ENCODE peak calls at places on chromosome 1, in four cellular contexts. G, X, T and L are unnamed samples.

GRCh38 chr1:86409416-86410021 is 13.4 kb upstream of the ODF2L start:
- DNase-seq in X (no peak), G (no peak), T (no peak), L (peak; percentile 60)

GRCh38 chr1:59730759-59731478 is 83.8 kb upstream of the HOOK1 start:
- DNase-seq in X (no peak), T (no peak), G (peak; percentile 85), L (peak; percentile 67)

GRCh38 chr1:88647749-88648415 is 36.2 kb upstream of the PKN2 start:
- DNase-seq in T (no peak), G (no peak), X (no peak), L (peak; percentile 64)

GRCh38 chr1:18836654-18837053 is 22.8 kb downstream of the TAS1R2 start:
- DNase-seq in T (no peak), G (no peak), X (no peak), L (no peak)

GRCh38 chr1:42142894-42143675 is 10.1 kb upstream of the GUCA2B start:
- DNase-seq in G (no peak), X (no peak), T (peak; percentile 14), L (peak; percentile 47)

GRCh38 chr1:195709821-195710220 is 898.4 kb downstream of the KCNT2 start:
- DNase-seq in T (no peak), X (no peak), G (no peak), L (no peak)

GRCh38 chr1:157170677-157171515 is 32.7 kb upstream of the ETV3 start:
- DNase-seq in X (peak; percentile 44), T (peak; percentile 91), G (no peak), L (peak; percentile 48)

GRCh38 chr1:26417111-26417510 is 6.5 kb downstream of the LIN28A start:
- DNase-seq in G (peak; percentile 60), T (peak; percentile 94), X (peak; percentile 88), L (peak; percentile 77)

GRCh38 chr1:63557365-63557987 is 34.2 kb downstream of the EFCAB7 start:
- DNase-seq in X (peak; percentile 9), G (no peak), T (peak; percentile 72), L (peak; percentile 69)

GRCh38 chr1:62882161-62882560 is 98.2 kb downstream of the ATG4C start:
- DNase-seq in T (no peak), X (no peak), G (no peak), L (peak; percentile 27)

GRCh38 chr1:202162418-202163280 is 2.2 kb upstream of the PTPN7 start:
- DNase-seq in T (no peak), G (no peak), X (no peak), L (no peak)

GRCh38 chr1:208270679-208271111 is 26.5 kb upstream of the PLXNA2 start:
- DNase-seq in G (no peak), X (no peak), T (no peak), L (peak; percentile 44)

GRCh38 chr1:169392406-169392805 is 24.4 kb downstream of the BLZF1 start:
- DNase-seq in T (no peak), X (no peak), G (no peak), L (no peak)

GRCh38 chr1:173043253-173043652 is 7.5 kb downstream of the TNFSF18 start:
- DNase-seq in X (no peak), G (no peak), T (no peak), L (no peak)

GRCh38 chr1:46152021-46152420 is 19.6 kb upstream of the PIK3R3 start:
- DNase-seq in G (no peak), X (no peak), T (no peak), L (no peak)

GRCh38 chr1:110059133-110059863 is 11.2 kb downstream of the ALX3 start:
- DNase-seq in X (no peak), T (no peak), G (no peak), L (no peak)

GRCh38 chr1:116852910-116853309 is 56.8 kb upstream of the PTGFRN start:
- DNase-seq in T (no peak), G (no peak), X (no peak), L (peak; percentile 42)

GRCh38 chr1:12376236-12377064 is 146.6 kb downstream of the VPS13D start:
- DNase-seq in X (no peak), G (no peak), T (no peak), L (no peak)

GRCh38 chr1:47940779-47941178 is 56.4 kb downstream of the TRABD2B start:
- DNase-seq in X (no peak), T (peak; percentile 14), G (no peak), L (no peak)

GRCh38 chr1:104488296-104489015 is 738.8 kb downstream of the AMY1C start:
- DNase-seq in X (no peak), T (no peak), G (no peak), L (no peak)

GRCh38 chr1:157566484-157567300 is 14.4 kb upstream of the FCRL5 start:
- DNase-seq in T (no peak), X (no peak), G (no peak), L (no peak)

GRCh38 chr1:186841599-186841998 is 12.8 kb downstream of the PLA2G4A start:
- DNase-seq in X (no peak), T (no peak), G (no peak), L (no peak)

GRCh38 chr1:40622936-40623629 is 42.4 kb downstream of the RIMS3 start:
- DNase-seq in G (no peak), T (peak; percentile 20), X (no peak), L (no peak)

GRCh38 chr1:10943991-10944730 is 68.3 kb upstream of the TARDBP start:
- DNase-seq in G (no peak), X (no peak), T (no peak), L (peak; percentile 80)

GRCh38 chr1:5938068-5938740 is 54.0 kb downstream of the NPHP4 start:
- DNase-seq in G (no peak), T (peak; percentile 31), X (no peak), L (peak; percentile 78)

GRCh38 chr1:175208773-175209492 is 16.4 kb upstream of the KIAA0040 start:
- DNase-seq in X (peak; percentile 44), G (no peak), T (no peak), L (peak; percentile 76)

GRCh38 chr1:116147114-116147510 is 35.9 kb downstream of the MAB21L3 start:
- DNase-seq in X (no peak), G (no peak), T (no peak), L (no peak)

GRCh38 chr1:89739013-89739843 is 81.6 kb upstream of the LRRC8D start:
- DNase-seq in G (no peak), X (no peak), T (no peak), L (no peak)

GRCh38 chr1:48675251-48675650 is 101.4 kb downstream of the BEND5 start:
- DNase-seq in X (no peak), G (no peak), T (no peak), L (no peak)

GRCh38 chr1:86416343-86416742 is 7.6 kb upstream of the CLCA2 start:
- DNase-seq in T (no peak), G (no peak), X (no peak), L (no peak)

GRCh38 chr1:63891211-63891610 is 117.4 kb downstream of the ROR1 start:
- DNase-seq in X (no peak), T (no peak), G (no peak), L (no peak)

GRCh38 chr1:78607944-78608343 is 12.3 kb upstream of the IFI44L start:
- DNase-seq in T (no peak), X (no peak), G (no peak), L (no peak)

GRCh38 chr1:37998913-37999433 is 6.3 kb downstream of the FHL3 start:
- DNase-seq in T (no peak), X (no peak), G (peak; percentile 51), L (no peak)
- H3K4me1 ChIP-seq in T (peaks cover 47% of the 10 kb centered on the region), X (peaks cover 33% of the 10 kb centered on the region), G (peaks cover 57% of the 10 kb centered on the region), L (peaks cover 38% of the 10 kb centered on the region)

GRCh38 chr1:152386940-152387339 is 27.1 kb downstream of the CRNN start:
- DNase-seq in X (no peak), T (no peak), G (no peak), L (no peak)
- H3K9me3 ChIP-seq in X (no peaks in the 10 kb centered on the region), T (peaks cover 59% of the 10 kb centered on the region), G (no peaks in the 10 kb centered on the region), L (no peaks in the 10 kb centered on the region)

DNA sequence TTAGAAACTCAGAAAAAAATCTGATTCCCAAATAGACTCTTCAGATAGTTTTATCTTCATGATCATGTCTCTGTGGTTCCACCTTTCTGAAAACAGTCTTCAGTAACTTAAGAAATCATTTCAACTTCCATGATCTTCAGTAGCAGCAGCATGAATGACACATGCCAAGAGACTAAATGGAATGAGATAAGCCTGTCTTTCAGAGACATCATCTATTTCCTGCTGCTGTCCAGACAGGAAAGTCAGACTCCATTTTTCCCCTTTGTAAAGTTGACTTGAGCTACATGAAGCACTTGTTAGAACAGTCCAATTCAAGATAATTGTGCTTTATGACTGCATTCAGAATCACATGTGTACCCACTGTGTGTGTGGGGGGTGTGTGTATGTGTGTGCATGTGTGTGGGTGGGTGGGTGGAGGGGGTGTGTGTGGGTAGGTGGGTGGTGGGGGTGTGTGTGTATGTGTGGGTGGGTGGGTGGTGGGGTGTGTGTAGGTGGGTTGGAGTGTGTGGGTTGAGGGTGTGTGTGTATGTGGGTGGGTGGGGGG is 58.8 kb downstream of the CLIC4 start:
- DNase-seq in T (no peak), G (no peak), X (no peak), L (no peak)
- H3K4me1 ChIP-seq in T (no peaks in the 10 kb centered on the region), G (no peaks in the 10 kb centered on the region), X (no peaks in the 10 kb centered on the region), L (no peaks in the 10 kb centered on the region)

DNA sequence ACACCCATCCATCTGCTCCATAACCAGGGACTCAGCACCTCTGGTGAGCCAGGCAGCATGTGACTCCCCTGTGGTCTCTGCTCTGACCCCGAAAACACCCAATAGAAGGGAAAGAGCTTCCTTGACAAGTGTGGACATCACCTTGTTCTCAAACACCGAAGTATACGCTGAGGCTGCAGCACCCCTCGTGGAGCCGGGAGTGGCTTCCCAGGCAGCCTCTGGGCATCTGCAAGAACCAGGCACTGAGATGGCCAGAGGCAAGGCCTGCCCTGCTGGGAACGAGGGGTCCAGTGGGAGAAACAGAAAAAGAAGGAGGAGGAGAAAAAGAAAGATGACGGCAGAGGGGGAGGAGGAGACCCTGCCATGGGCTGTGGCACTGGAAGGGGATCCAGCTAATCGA is 18.2 kb upstream of the AJAP1 start:
- DNase-seq in G (no peak), X (no peak), T (no peak), L (no peak)
- H3K9me3 ChIP-seq in G (no peaks in the 10 kb centered on the region), X (no peaks in the 10 kb centered on the region), T (no peaks in the 10 kb centered on the region), L (no peaks in the 10 kb centered on the region)

GRCh38 chr1:112674986-112675727 is 698 bp downstream of the MOV10 start:
- DNase-seq in G (peak; percentile 61), T (peak; percentile 83), X (peak; percentile 39), L (peak; percentile 74)

GRCh38 chr1:112677501-112677900 is 3.0 kb downstream of the MOV10 start:
- DNase-seq in T (no peak), X (no peak), G (no peak), L (no peak)

GRCh38 chr1:112676543-112676942 is 2.1 kb downstream of the MOV10 start:
- DNase-seq in T (no peak), G (no peak), X (no peak), L (no peak)

GRCh38 chr1:112675728-112676381 is 1.4 kb downstream of the MOV10 start:
- DNase-seq in X (no peak), T (no peak), G (no peak), L (no peak)

GRCh38 chr1:112678605-112679004 is 4.1 kb downstream of the MOV10 start:
- DNase-seq in T (no peak), X (no peak), G (no peak), L (no peak)
- H3K4me1 ChIP-seq in T (peaks cover 5% of the 10 kb centered on the region), X (peaks cover 22% of the 10 kb centered on the region), G (peaks cover 6% of the 10 kb centered on the region), L (no peaks in the 10 kb centered on the region)